ENCODE peak calls at places on chromosomes 4 and X, in five cellular contexts. E is endothelial cell of umbilical vein, C is PC-3, J is mammary epithelial cell, Q is GM23338. N is an unnamed sample.

GRCh38 chrX:138929905-138930304 is 218.4 kb upstream of the FGF13 start:
- DNase-seq in E (no peak), Q (no peak), J (no peak), C (no peak), N (no peak)

GRCh38 chr4:148315049-148315448 is 127.2 kb downstream of the NR3C2 start:
- DNase-seq in C (peak), Q (no peak), E (no peak), J (peak), N (no peak)

GRCh38 chr4:113368056-113368455 is 318.6 kb downstream of the ANK2 start:
- DNase-seq in E (no peak), J (peak), Q (no peak), C (no peak), N (no peak)

GRCh38 chr4:146522862-146523205 is 1.1 kb upstream of the SLC10A7 start:
- DNase-seq in Q (peak), J (peak), E (peak), C (peak), N (no peak)

GRCh38 chr4:100430441-100430840 is 87.4 kb downstream of the EMCN start:
- DNase-seq in J (no peak), C (no peak), Q (no peak), E (peak), N (no peak)

GRCh38 chr4:47334597-47335185 is 128.8 kb downstream of the COMMD8 start:
- DNase-seq in Q (no peak), C (peak), J (peak), E (no peak), N (no peak)

GRCh38 chrX:110408949-110409588 is 50.4 kb downstream of the RTL9 start:
- DNase-seq in Q (no peak), E (peak), J (no peak), C (no peak), N (no peak)

GRCh38 chr4:10611673-10612072 is 72.9 kb downstream of the CLNK start:
- DNase-seq in E (peak), C (peak), J (peak), Q (no peak), N (no peak)

GRCh38 chr4:151418385-151418784 is 9.4 kb downstream of the FHIP1A start:
- DNase-seq in Q (no peak), C (peak), J (peak), E (peak), N (no peak)

GRCh38 chr4:20544645-20545044 is 155.6 kb upstream of the PACRGL start:
- DNase-seq in J (peak), C (peak), Q (peak), E (peak), N (no peak)

GRCh38 chr4:183443609-183444148 is 757 bp upstream of the CDKN2AIP start:
- DNase-seq in C (peak), J (no peak), Q (peak), E (peak), N (no peak)

GRCh38 chr4:179307297-179308136 is 1865.3 kb upstream of the AGA start:
- DNase-seq in C (peak), J (peak), E (no peak), Q (peak), N (no peak)

GRCh38 chrX:70442224-70442623 is 2.4 kb upstream of the DLG3 start:
- DNase-seq in E (no peak), J (no peak), Q (no peak), C (no peak), N (no peak)

GRCh38 chrX:33183366-33183765 is 28.0 kb downstream of the DMD start:
- DNase-seq in J (peak), C (no peak), E (peak), Q (peak), N (no peak)

GRCh38 chrX:32894679-32895078 is 316.7 kb downstream of the DMD start:
- DNase-seq in E (no peak), C (no peak), Q (no peak), J (no peak), N (no peak)

GRCh38 chr4:155629831-155630425 is 36.7 kb upstream of the GUCY1A1 start:
- DNase-seq in Q (no peak), E (no peak), C (no peak), J (no peak), N (no peak)

GRCh38 chr4:153790962-153791551 is 2.2 kb upstream of the SFRP2 start:
- DNase-seq in J (no peak), C (no peak), E (no peak), Q (peak), N (no peak)

GRCh38 chr4:151659631-151660030 is 101.2 kb downstream of the GATB start:
- DNase-seq in Q (no peak), E (peak), C (no peak), J (no peak), N (no peak)

GRCh38 chrX:30858098-30858497 is 31.0 kb downstream of the TAB3 start:
- DNase-seq in J (no peak), Q (peak), E (no peak), C (no peak), N (no peak)

GRCh38 chrX:2696698-2697215 is 5.7 kb downstream of the CD99 start:
- DNase-seq in Q (no peak), E (peak), J (peak), C (peak), N (no peak)

GRCh38 chr4:13982008-13982407 is 354.5 kb upstream of the BOD1L1 start:
- DNase-seq in C (no peak), E (no peak), Q (no peak), J (no peak), N (no peak)

GRCh38 chr4:33886356-33886755 is 2358.0 kb downstream of the ARAP2 start:
- DNase-seq in C (no peak), J (no peak), E (no peak), Q (no peak), N (no peak)

GRCh38 chr4:8849266-8850073 is 22.2 kb downstream of the HMX1 start:
- DNase-seq in J (no peak), Q (no peak), C (no peak), E (no peak), N (no peak)

GRCh38 chr4:107692197-107692596 is 27.8 kb downstream of the PAPSS1 start:
- DNase-seq in E (no peak), C (no peak), J (no peak), Q (no peak), N (no peak)

GRCh38 chr4:1903035-1903434 is 31.8 kb downstream of the NSD2 start:
- DNase-seq in Q (no peak), E (no peak), C (no peak), J (no peak), N (no peak)

GRCh38 chr4:71025654-71026053 is 32.2 kb downstream of the DCK start:
- DNase-seq in C (no peak), Q (no peak), J (no peak), E (no peak), N (no peak)

GRCh38 chr4:10107111-10108091 is 9.2 kb downstream of the WDR1 start:
- DNase-seq in J (no peak), C (peak), E (no peak), Q (no peak), N (no peak)

GRCh38 chr4:81030061-81030616 is 369 bp upstream of the BMP3 start:
- DNase-seq in E (no peak), J (no peak), Q (peak), C (no peak), N (no peak)

GRCh38 chrX:103404225-103405008 is 28.1 kb downstream of the BEX3 start:
- DNase-seq in C (peak), E (peak), J (peak), Q (peak), N (no peak)

GRCh38 chr4:152573861-152574260 is 38.0 kb upstream of the FBXW7 start:
- DNase-seq in E (no peak), C (no peak), Q (no peak), J (no peak), N (no peak)

GRCh38 chrX:20498851-20499635 is 232.3 kb upstream of the RPS6KA3 start:
- DNase-seq in Q (no peak), C (no peak), J (no peak), E (no peak), N (no peak)

GRCh38 chr4:6699903-6700302 is 6.2 kb downstream of the S100P start:
- DNase-seq in J (no peak), C (no peak), Q (no peak), E (no peak), N (no peak)

GRCh38 chr4:33060873-33061542 is 2340.8 kb downstream of the PCDH7 start:
- DNase-seq in E (no peak), J (peak), C (peak), Q (peak), N (no peak)

GRCh38 chr4:48367016-48367415 is 25.7 kb downstream of the SLAIN2 start:
- DNase-seq in J (no peak), E (no peak), Q (no peak), C (no peak), N (no peak)
- H2AFZ ChIP-seq in J (no peak), E (no peak), Q (no peak), C (no peak), N (no peak)

GRCh38 chrX:118730500-118731247 is 3.3 kb downstream of the IL13RA1 start:
- DNase-seq in C (peak), E (peak), J (peak), Q (no peak), N (peak)
- H3K27ac ChIP-seq in C (peak), E (peak), J (no peak), Q (no peak), N (peak)

GRCh38 chr4:41158274-41158673 is 56.1 kb downstream of the APBB2 start:
- DNase-seq in C (no peak), Q (no peak), J (no peak), E (peak), N (no peak)
- TF ChIP-seq EZH2 in C (no peak), Q (no peak), J (no peak), E (no peak), N (no peak)

GRCh38 chr4:44287505-44287904 is 161.1 kb downstream of the KCTD8 start:
- DNase-seq in C (no peak), Q (no peak), E (no peak), J (no peak), N (no peak)
- H2AFZ ChIP-seq in C (no peak), Q (no peak), E (no peak), J (no peak), N (no peak)

GRCh38 chr4:125314676-125315570 is at the start of gene FAT4:
- DNase-seq in E (peak), J (peak), C (peak), Q (peak), N (no peak)

GRCh38 chr4:125316781-125317525 is 2.2 kb downstream of the FAT4 start:
- DNase-seq in E (peak), C (no peak), Q (peak), J (peak), N (no peak)

GRCh38 chr4:125313989-125314602 is 659 bp upstream of the FAT4 start:
- DNase-seq in C (no peak), J (no peak), E (no peak), Q (peak), N (no peak)

GRCh38 chr4:125316391-125316780 is 1.6 kb downstream of the FAT4 start:
- DNase-seq in J (no peak), Q (peak), C (peak), E (no peak), N (no peak)

DNA sequence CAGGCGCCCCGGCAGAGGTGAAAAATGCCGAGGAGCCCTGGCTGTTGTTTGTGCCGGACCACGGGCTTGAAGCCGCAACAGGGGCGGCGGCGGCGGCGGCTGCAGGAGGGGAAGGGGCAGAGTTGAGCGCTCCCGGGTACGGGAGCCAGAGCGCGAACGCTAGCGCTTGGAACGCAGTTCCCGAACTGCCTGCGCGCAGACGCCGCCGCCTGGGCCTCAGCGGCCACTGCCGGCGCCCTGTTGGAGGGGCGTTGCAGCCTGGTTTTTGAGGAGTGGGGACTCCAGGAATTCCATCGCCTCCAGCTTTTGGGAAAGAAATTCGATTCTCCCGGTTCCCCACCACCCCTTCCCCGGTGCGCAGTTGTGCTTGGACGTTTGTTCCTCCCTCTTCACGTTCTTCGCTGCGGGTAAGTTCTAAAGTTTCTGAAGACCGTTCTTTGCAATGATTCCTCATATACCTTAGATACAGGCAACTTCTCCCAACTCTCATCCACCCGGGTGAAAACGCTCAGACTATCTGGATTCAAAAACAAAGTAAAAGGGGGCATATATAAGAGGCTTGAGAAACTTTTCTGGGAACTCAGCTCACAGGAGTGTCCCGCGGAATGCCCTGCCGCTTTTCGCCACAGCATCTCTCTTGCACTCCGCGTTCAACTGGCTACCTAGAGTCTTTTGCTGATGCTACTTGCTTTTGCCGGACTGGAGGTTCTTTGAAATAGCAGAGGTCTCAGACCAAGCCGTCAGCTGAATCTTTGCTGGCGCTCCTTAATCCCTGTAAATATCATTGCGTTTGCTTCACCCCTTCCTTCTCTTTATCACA is 1.0 kb downstream of the FAT4 start:
- DNase-seq in J (peak), C (peak), E (peak), Q (peak), N (no peak)
- H3K27ac ChIP-seq in J (no peak), C (no peak), E (peak), Q (no peak), N (no peak)

DNA sequence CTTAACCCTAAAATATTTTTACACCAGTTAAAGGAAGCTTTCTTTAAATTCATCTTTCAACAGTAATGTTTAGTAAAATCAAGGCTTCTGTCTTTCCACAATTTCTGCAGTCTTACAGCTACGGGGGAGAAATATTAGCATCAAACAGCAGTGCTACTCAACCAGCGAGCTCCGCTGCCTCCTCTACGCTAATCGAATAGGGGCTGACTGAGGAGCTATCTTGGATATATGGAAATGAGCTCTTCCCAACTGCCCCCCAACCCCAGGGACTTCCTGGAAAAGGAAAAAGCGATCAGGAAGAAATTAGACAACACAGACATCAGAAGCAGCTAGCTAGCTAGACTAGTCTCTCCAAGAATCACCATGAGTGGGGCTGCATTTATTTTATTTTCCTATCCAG is 7.7 kb downstream of the NKX6-1 start:
- DNase-seq in Q (peak), J (no peak), C (no peak), E (no peak), N (no peak)
- TF ChIP-seq EZH2 in Q (peak), J (peak), C (no peak), E (no peak), N (peak)

N was measured in keratinocyte.